ENCODE peak calls at places on chromosomes 3 and 15, in six cellular contexts. J is HepG2, B is fibroblast of lung, H is H1, T is mammary epithelial cell, R is mesendoderm. Y is an unnamed sample.

GRCh38 chr3:31170932-31171670 is 276.6 kb upstream of the GADL1 start:
- DNase-seq in H (no peak), R (peak), B (peak), T (peak), J (no peak), Y (peak)

GRCh38 chr3:73504255-73504654 is 120.5 kb downstream of the PDZRN3 start:
- DNase-seq in H (no peak), B (no peak), T (no peak), J (no peak), R (no peak), Y (no peak)

GRCh38 chr3:149658444-149659172 is 783 bp upstream of the WWTR1 start:
- DNase-seq in R (peak), J (no peak), T (peak), H (no peak), B (peak), Y (peak)

GRCh38 chr3:16533928-16534913 is 20.7 kb upstream of the RFTN1 start:
- DNase-seq in J (no peak), B (peak), H (no peak), T (no peak), R (peak), Y (no peak)

GRCh38 chr15:61112231-61112630 is 116.9 kb downstream of the RORA start:
- DNase-seq in T (no peak), R (peak), H (no peak), B (no peak), J (no peak), Y (no peak)

GRCh38 chr15:93311620-93312019 is 222.6 kb upstream of the RGMA start:
- DNase-seq in B (no peak), T (no peak), J (no peak), H (no peak), R (no peak), Y (no peak)

GRCh38 chr3:31406901-31407300 is 125.8 kb upstream of the STT3B start:
- DNase-seq in T (no peak), R (no peak), J (no peak), H (no peak), B (no peak), Y (no peak)

GRCh38 chr15:81098884-81099601 is 35.0 kb upstream of the CFAP161 start:
- DNase-seq in J (no peak), R (no peak), B (no peak), H (no peak), T (no peak), Y (no peak)

GRCh38 chr15:90266061-90266431 is 574 bp downstream of the NGRN start:
- DNase-seq in J (no peak), H (no peak), B (peak), R (peak), T (no peak), Y (peak)

GRCh38 chr3:142273501-142273900 is 48.1 kb upstream of the GK5 start:
- DNase-seq in B (no peak), H (no peak), T (no peak), J (no peak), R (no peak), Y (no peak)

GRCh38 chr3:125148016-125148812 is 64.3 kb downstream of the SLC12A8 start:
- DNase-seq in B (no peak), T (no peak), R (no peak), H (no peak), J (no peak), Y (no peak)

GRCh38 chr3:194787072-194787471 is 101.4 kb downstream of the FAM43A start:
- DNase-seq in R (no peak), T (no peak), B (no peak), J (no peak), H (no peak), Y (no peak)

GRCh38 chr3:63951492-63951891 is 39.3 kb upstream of the SCAANT1 start:
- DNase-seq in J (no peak), R (no peak), T (no peak), B (no peak), H (no peak), Y (no peak)
- H3K27ac ChIP-seq in J (no peak), R (no peak), T (no peak), B (no peak), H (no peak), Y (no peak)

GRCh38 chr3:37445163-37445562 is 270.8 kb upstream of the LRRFIP2 start:
- DNase-seq in B (no peak), H (no peak), R (no peak), T (no peak), J (no peak), Y (no peak)

GRCh38 chr3:37441689-37442088 is 267.3 kb upstream of the LRRFIP2 start:
- DNase-seq in T (no peak), H (no peak), B (no peak), R (peak), J (no peak), Y (no peak)

GRCh38 chr3:37442397-37442796 is 268.0 kb upstream of the LRRFIP2 start:
- DNase-seq in B (no peak), H (no peak), R (no peak), J (no peak), T (no peak), Y (no peak)

GRCh38 chr3:37447732-37448131 is 273.4 kb upstream of the LRRFIP2 start:
- DNase-seq in T (no peak), B (no peak), H (no peak), J (no peak), R (peak), Y (no peak)

DNA sequence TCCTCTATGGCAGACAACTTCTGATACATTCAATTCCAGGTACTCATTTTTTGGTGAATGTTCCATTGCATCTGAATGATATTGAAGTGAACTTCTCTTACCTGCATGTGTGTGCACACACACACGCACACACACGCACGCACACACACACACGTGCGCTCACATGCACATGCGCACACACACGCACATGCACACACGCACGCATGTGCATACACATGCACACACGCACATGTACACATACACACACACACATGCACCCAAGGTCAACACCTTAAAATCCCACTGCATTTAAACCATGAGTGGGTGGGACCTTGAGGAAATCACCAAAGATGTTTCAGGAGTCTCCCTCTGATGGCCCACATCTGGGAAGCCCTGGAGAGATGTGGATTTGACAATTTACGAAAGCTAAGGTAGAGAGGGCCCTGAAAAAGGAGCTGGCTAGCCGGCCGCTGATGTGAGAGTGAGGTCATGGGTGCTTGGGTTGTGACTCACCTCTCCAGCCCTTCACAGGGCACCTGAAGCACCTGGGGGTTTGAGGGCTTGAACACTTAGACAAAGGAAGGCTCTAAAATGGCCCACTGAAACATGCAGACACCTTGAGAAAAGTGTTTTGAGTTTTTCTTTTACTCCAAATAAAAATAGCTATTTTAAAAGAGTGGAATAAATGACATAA is 269.1 kb upstream of the LRRFIP2 start:
- DNase-seq in J (no peak), H (no peak), R (peak), B (no peak), T (peak), Y (no peak)
- H3K4me2 ChIP-seq in J (no peak), H (no peak), R (no peak), B (no peak), T (no peak), Y (no peak)

GRCh38 chr3:45597166-45597565 is 2.6 kb downstream of the LIMD1 start:
- DNase-seq in R (no peak), H (no peak), J (no peak), B (peak), T (no peak), Y (no peak)
- H3K27ac ChIP-seq in R (no peak), H (no peak), J (no peak), B (peak), T (no peak), Y (no peak)

GRCh38 chr3:71054312-71054711 is 529.2 kb downstream of the FOXP1 start:
- DNase-seq in J (no peak), T (no peak), H (no peak), R (no peak), B (no peak), Y (no peak)

GRCh38 chr3:71056327-71056726 is 527.2 kb downstream of the FOXP1 start:
- DNase-seq in R (no peak), B (peak), T (peak), H (no peak), J (no peak), Y (no peak)

GRCh38 chr3:71055602-71056001 is 527.9 kb downstream of the FOXP1 start:
- DNase-seq in H (no peak), T (peak), B (peak), R (no peak), J (no peak), Y (no peak)

GRCh38 chr3:71060536-71060935 is 523.0 kb downstream of the FOXP1 start:
- DNase-seq in J (peak), T (no peak), B (no peak), R (no peak), H (no peak), Y (no peak)

GRCh38 chr3:71057526-71057894 is 526.0 kb downstream of the FOXP1 start:
- DNase-seq in B (no peak), R (no peak), T (peak), J (no peak), H (no peak), Y (peak)
- H3K4me2 ChIP-seq in B (peak), R (no peak), T (peak), J (no peak), H (no peak), Y (no peak)

GRCh38 chr3:63979093-63979492 is 44.2 kb downstream of the PSMD6 start:
- DNase-seq in B (peak), J (no peak), H (no peak), R (no peak), T (peak), Y (peak)
- H3K27ac ChIP-seq in B (no peak), J (no peak), H (no peak), R (no peak), T (peak), Y (no peak)

DNA sequence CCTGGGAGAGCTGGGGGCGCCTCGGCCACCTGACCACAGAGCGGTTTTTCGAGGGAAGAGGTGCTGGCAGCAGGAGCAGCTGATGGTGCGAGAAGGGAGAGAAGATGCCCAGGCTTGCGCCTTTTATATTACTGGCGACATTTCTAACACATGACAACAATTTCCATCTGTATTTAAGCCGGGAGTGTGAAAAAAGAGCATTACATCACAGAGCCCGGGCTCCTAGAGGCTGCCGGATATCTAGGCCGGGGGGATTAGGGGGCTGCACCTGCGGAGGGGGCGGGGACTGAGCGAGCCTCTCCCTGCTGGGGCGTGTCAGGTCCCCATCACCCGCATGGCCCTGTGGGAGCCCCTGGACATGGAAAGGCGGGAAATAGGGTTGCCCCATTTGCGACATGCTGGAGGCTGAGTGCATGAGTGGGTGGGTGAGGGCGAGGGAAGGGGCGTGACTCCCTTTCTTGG is 440.7 kb downstream of the MAGI1 start:
- DNase-seq in R (peak), B (no peak), J (no peak), H (peak), T (no peak), Y (no peak)
- H3K4me2 ChIP-seq in R (peak), B (peak), J (no peak), H (peak), T (peak), Y (no peak)

DNA sequence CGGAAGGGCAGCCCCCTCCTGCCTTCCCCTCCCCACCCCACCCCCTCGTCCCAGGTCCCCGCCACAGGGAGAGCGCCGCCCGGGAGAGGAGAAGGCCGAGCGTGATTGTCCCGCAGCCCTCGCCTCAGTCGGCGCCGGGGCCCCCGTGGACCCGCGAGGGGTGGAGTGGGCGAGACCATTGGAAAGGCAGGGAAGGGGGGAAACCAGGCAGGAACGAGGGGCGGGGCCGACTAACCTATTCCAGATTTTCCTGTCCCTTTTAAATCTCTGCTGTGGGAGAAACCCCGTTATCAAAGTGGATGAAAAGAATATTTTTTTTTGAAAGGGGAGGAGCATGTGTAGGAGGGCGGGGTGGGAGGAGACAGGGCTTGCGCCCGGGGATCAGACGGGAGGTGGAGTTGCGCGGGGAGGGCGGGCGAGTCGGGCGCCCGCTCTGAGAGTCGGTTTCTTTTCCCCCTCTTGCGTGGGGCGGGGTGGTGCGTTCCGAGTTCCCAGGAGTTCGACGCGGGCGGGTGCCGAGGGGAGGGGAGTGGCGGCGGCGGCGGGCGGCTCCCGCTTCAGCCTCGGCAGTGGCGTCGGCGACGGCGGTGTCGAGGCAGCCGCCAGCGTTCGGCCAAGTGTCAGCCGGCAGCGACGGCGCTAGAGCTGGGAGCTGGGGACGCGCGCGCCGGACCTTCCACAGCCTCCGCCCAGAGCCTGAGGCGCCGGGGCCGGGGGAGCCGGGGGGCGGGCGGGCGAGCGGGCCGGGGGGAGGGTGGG is at the start of gene NECTIN3:
- DNase-seq in R (peak), J (peak), H (no peak), T (peak), B (peak), Y (peak)
- H3K27ac ChIP-seq in R (peak), J (peak), H (peak), T (peak), B (peak), Y (no peak)

GRCh38 chr3:23217872-23218554 is 14.9 kb downstream of the UBE2E2 start:
- DNase-seq in H (no peak), B (peak), J (no peak), T (no peak), R (no peak), Y (no peak)

GRCh38 chr3:23219552-23219951 is 16.4 kb downstream of the UBE2E2 start:
- DNase-seq in T (no peak), R (peak), J (no peak), B (no peak), H (no peak), Y (no peak)

GRCh38 chr3:23219117-23219516 is 16.0 kb downstream of the UBE2E2 start:
- DNase-seq in T (no peak), B (no peak), J (no peak), H (no peak), R (peak), Y (no peak)

GRCh38 chr3:23221136-23221535 is 18.0 kb downstream of the UBE2E2 start:
- DNase-seq in T (no peak), R (no peak), H (no peak), J (no peak), B (no peak), Y (no peak)
- H3K4me2 ChIP-seq in T (no peak), R (no peak), H (no peak), J (no peak), B (no peak), Y (no peak)

Y was measured in PC-9.